ENCODE peak calls at places on chromosomes 6 and 20, in six cellular contexts. G is ecto neural progenitor cell, S is upper lobe of right lung, F is astrocyte of the spinal cord, B is T-helper 2 cell, H is HL-60. D is an unnamed sample.

GRCh38 chr6:134379086-134379485 is 61.2 kb upstream of the SGK1 start:
- DNase-seq in G (no peak), S (no peak), F (no peak), B (peak), H (no peak), D (no peak)

GRCh38 chr6:134689177-134689576 is 260.7 kb downstream of the ALDH8A1 start:
- DNase-seq in G (no peak), S (no peak), F (no peak), B (no peak), H (no peak), D (no peak)

GRCh38 chr6:145112711-145113148 is 622.6 kb downstream of the EPM2A start:
- DNase-seq in G (no peak), S (no peak), F (no peak), B (no peak), H (no peak), D (no peak)

GRCh38 chr20:23286346-23286745 is 64.2 kb upstream of the NXT1 start:
- DNase-seq in G (no peak), S (no peak), F (no peak), B (no peak), H (no peak), D (no peak)

GRCh38 chr6:162854228-162854627 is 126.5 kb downstream of the PACRG start:
- DNase-seq in G (no peak), S (no peak), F (no peak), B (no peak), H (no peak), D (no peak)

GRCh38 chr6:36467625-36468024 is 24.8 kb downstream of the KCTD20 start:
- DNase-seq in G (no peak), S (no peak), F (no peak), B (no peak), H (no peak), D (no peak)

GRCh38 chr20:58127731-58128130 is 100.7 kb downstream of the ANKRD60 start:
- DNase-seq in G (peak), S (peak), F (peak), B (no peak), H (no peak), D (no peak)

GRCh38 chr20:52447232-52447566 is 255.6 kb upstream of the ZFP64 start:
- DNase-seq in G (no peak), S (no peak), F (no peak), B (no peak), H (no peak), D (no peak)

GRCh38 chr6:5050009-5050408 is 35.1 kb upstream of the PPP1R3G start:
- DNase-seq in G (no peak), S (no peak), F (no peak), B (no peak), H (no peak), D (no peak)

GRCh38 chr6:128400875-128401274 is 119.5 kb downstream of the PTPRK start:
- DNase-seq in G (no peak), S (no peak), F (no peak), B (no peak), H (no peak), D (no peak)

GRCh38 chr6:72619883-72620696 is 1.8 kb upstream of the KCNQ5 start:
- DNase-seq in G (peak), S (peak), F (peak), B (peak), H (peak), D (no peak)

GRCh38 chr6:53943410-53943809 is 148.6 kb downstream of the LRRC1 start:
- DNase-seq in G (no peak), S (no peak), F (peak), B (no peak), H (no peak), D (no peak)

GRCh38 chr20:44819936-44820335 is 9.6 kb upstream of the RIMS4 start:
- DNase-seq in G (no peak), S (no peak), F (no peak), B (no peak), H (no peak), D (no peak)